ENCODE peak calls at places on chromosomes 3 and 15, in six cellular contexts. Y, D, W, Z, L and V are unnamed samples. For H3K4me1, H3K9me3 and H3K36me3, the result is how much of the 10 kb centered on the place peaks cover.

GRCh38 chr3:197367081-197367780 is 68.8 kb upstream of the DLG1 start:
- DNase-seq in Z (no peak), D (peak), Y (peak), L (no peak), W (no peak), V (no peak)

GRCh38 chr3:162945626-162946025 is 1449.0 kb downstream of the OTOL1 start:
- DNase-seq in Z (no peak), L (no peak), Y (no peak), W (no peak), D (no peak), V (no peak)

GRCh38 chr3:127193775-127194174 is 844 bp downstream of the PRR23E start:
- DNase-seq in L (no peak), W (no peak), Z (no peak), D (no peak), Y (no peak), V (no peak)

GRCh38 chr3:112767177-112767576 is 79.5 kb downstream of the CD200R1L start:
- DNase-seq in W (no peak), L (no peak), D (no peak), Y (no peak), Z (no peak), V (no peak)

GRCh38 chr3:46971742-46972141 is 4.8 kb downstream of the CCDC12 start:
- DNase-seq in Z (no peak), W (no peak), Y (no peak), L (no peak), D (no peak), V (no peak)

GRCh38 chr3:98657429-98657828 is 64.0 kb upstream of the CPOX start:
- DNase-seq in W (peak), L (peak), Y (peak), Z (no peak), D (no peak), V (peak)

GRCh38 chr3:65030847-65031463 is 343.2 kb upstream of the ADAMTS9 start:
- DNase-seq in Z (no peak), Y (no peak), L (no peak), W (no peak), D (no peak), V (no peak)

GRCh38 chr3:37493485-37494080 is 319.2 kb upstream of the LRRFIP2 start:
- DNase-seq in L (no peak), D (no peak), W (no peak), Z (no peak), Y (no peak), V (no peak)

GRCh38 chr3:66484106-66484857 is 16.5 kb downstream of the LRIG1 start:
- DNase-seq in D (no peak), L (no peak), Z (no peak), Y (no peak), W (no peak), V (no peak)
- H3K4me1 ChIP-seq in D (half or more), L (half or more), Z (under half), Y (half or more), W (under half), V (half or more)

GRCh38 chr15:33623010-33623409 is 312.2 kb downstream of the RYR3 start:
- DNase-seq in D (no peak), Z (no peak), W (no peak), Y (no peak), L (no peak), V (no peak)
- H3K9me3 ChIP-seq in D (under half), Z (under half), W (under half), Y (under half), L (under half), V (under half)

GRCh38 chr3:53865732-53866499 is 16.0 kb downstream of the ACTR8 start:
- DNase-seq in Z (no peak), D (no peak), Y (no peak), W (no peak), L (no peak), V (no peak)
- H3K36me3 ChIP-seq in Z (under half), D (under half), Y (half or more), W (under half), L (half or more), V (under half)

GRCh38 chr3:152315623-152316022 is 46.9 kb downstream of the MBNL1 start:
- DNase-seq in Z (no peak), L (no peak), W (no peak), Y (no peak), D (no peak), V (no peak)
- H3K4me1 ChIP-seq in Z (under half), L (half or more), W (under half), Y (half or more), D (under half), V (under half)

DNA sequence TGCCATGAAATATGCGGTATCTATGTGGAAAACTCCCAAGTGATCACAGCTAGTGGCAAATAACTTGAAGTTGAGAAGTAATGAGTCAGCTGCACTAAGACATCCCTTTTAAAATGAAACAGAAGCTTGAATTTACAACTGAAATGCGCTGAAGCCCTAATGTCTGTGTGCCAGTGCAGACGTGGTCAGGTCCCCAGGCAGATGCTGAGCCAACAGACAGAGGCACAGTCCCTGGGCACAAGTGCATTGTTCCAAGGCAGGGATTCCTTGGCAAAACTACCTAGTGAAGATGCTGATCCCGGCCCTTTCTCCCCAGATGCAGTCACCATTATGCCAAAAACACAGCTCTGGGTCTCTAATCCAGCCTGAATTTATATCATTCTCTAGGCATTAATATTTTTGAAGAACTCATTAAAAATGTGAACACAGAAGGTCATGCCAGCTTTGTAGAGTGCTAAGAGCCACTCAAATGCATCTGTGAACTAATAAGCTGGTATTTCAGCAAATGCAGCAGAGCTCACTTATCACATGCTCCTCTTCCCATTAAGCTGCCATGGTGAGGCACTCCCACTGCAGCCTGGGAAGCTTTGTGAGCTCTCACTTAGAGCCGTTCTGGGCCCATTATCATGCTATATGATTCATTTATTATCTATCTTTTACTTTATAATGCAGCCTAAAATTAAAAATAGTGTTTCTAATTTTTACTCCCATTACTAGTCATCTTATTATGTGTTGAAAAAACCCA is 200.1 kb downstream of the GABRB3 start:
- DNase-seq in Y (no peak), Z (no peak), L (no peak), W (no peak), D (no peak), V (no peak)
- H3K9me3 ChIP-seq in Y (under half), Z (under half), L (under half), W (under half), D (under half), V (under half)

DNA sequence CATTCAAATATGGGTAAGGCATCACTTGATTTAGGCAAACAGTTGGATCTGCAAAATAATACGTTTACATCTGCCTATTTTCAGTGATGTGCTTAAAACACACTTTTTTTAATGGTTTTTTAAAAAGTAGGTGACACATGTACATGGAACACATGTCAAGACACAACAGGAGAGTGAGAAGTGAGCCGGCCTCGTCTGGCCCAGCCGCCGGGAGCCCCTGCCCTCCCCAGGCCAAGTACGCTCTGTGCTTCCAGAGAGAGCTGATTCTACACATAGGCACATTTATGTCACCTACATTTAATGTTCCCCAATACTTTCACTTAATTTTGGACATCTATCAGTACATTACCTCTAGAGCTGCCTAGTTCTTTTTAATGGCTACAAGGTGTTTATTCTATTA is 3.8 kb downstream of the TM2D3 start:
- DNase-seq in Y (no peak), D (no peak), W (no peak), Z (no peak), L (no peak), V (no peak)
- H3K36me3 ChIP-seq in Y (half or more), D (half or more), W (under half), Z (under half), L (half or more), V (under half)

DNA sequence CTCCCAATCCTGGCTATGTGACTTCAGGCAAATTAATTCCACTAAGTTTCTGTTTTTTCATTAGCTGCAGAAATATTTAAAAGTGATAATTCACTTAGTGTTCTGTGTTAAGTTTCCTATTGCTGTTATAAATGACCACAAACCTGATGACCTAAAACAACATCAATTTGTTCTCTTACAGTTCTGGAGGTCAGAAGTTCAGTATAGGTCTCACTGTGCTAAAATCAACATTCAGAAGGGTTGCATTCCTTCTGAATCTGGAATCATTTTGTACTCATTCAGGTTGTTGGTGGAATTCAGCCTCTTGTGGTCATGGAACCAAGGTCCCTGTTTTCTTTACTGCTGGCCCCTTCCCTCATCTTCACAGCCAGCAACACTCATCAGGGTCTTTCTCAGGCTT is 254.1 kb downstream of the CNTN3 start:
- DNase-seq in Z (no peak), D (no peak), W (no peak), L (no peak), Y (no peak), V (no peak)
- H3K4me1 ChIP-seq in Z (under half), D (under half), W (under half), L (under half), Y (under half), V (under half)